ENCODE peak calls at places on chromosome 12, in eight cellular contexts. Z is M059J, O is fibroblast of gingiva, H is NCI-H2081, C is DMS53, R is activated B cell treated with CpG ODN at 0.5 μM for 24 hours, Y is mucosa of descending colon, A is heart left ventricle. U is an unnamed sample.

GRCh38 chr12:4153343-4153892 is 120.1 kb upstream of the CCND2 start:
- DNase-seq in A (no peak), Z (no peak), Y (peak), H (no peak), R (peak), O (no peak), C (no peak), U (peak)

GRCh38 chr12:2161478-2161877 is 108.7 kb downstream of the CACNA1C start:
- DNase-seq in C (no peak), H (no peak), O (no peak), R (no peak), Z (no peak), Y (no peak), A (peak), U (peak)

GRCh38 chr12:124754949-124755800 is 108.5 kb downstream of the SCARB1 start:
- DNase-seq in Z (no peak), C (no peak), Y (peak), A (peak), H (peak), R (no peak), O (peak), U (peak)

GRCh38 chr12:50258167-50258551 is 25.2 kb downstream of the LIMA1 start:
- DNase-seq in Y (no peak), A (no peak), H (no peak), R (no peak), O (peak), C (no peak), Z (peak), U (peak)

GRCh38 chr12:60148109-60148508 is 552.3 kb downstream of the SLC16A7 start:
- DNase-seq in R (no peak), Y (no peak), O (peak), H (no peak), C (peak), Z (peak), A (no peak), U (no peak)

GRCh38 chr12:51922762-51923505 is 15.6 kb downstream of the ACVRL1 start:
- DNase-seq in Y (no peak), C (peak), H (no peak), R (no peak), A (peak), Z (peak), O (peak), U (peak)

GRCh38 chr12:93229494-93230310 is 148.0 kb upstream of the NUDT4 start:
- DNase-seq in R (no peak), C (peak), A (no peak), Y (no peak), Z (peak), H (no peak), O (peak), U (no peak)

GRCh38 chr12:109617496-109617895 is 43.9 kb downstream of the MVK start:
- DNase-seq in C (no peak), R (no peak), H (no peak), A (no peak), Y (no peak), O (no peak), Z (no peak), U (no peak)

GRCh38 chr12:9163392-9163791 is 44.8 kb downstream of the PZP start:
- DNase-seq in O (no peak), C (no peak), Y (no peak), H (no peak), A (peak), Z (no peak), R (no peak), U (no peak)

GRCh38 chr12:109949089-109949488 is 47.1 kb downstream of the GIT2 start:
- DNase-seq in Z (peak), A (no peak), H (no peak), R (no peak), O (peak), C (peak), Y (no peak), U (no peak)